ENCODE peak calls at places on chromosomes 13 and 19, in eight cellular contexts. One of them, this sample, is unnamed.

GRCh38 chr13:43057653-43058317 is 34.4 kb downstream of the DNAJC15 start:
- DNase-seq in fibroblast of the aortic adventitia: no peak
- DNase-seq in adrenal gland: no peak
- DNase-seq in cardiac fibroblast: peak
- DNase-seq in AG04449: no peak
- DNase-seq in MM.1S: no peak
- DNase-seq in AG04450: no peak
- DNase-seq in heart right ventricle: peak
- DNase-seq in this sample: no peak

GRCh38 chr13:99214691-99215090 is 14.0 kb downstream of the UBAC2 start:
- DNase-seq in heart right ventricle: no peak
- DNase-seq in MM.1S: no peak
- DNase-seq in cardiac fibroblast: no peak
- DNase-seq in fibroblast of the aortic adventitia: no peak
- DNase-seq in AG04449: no peak
- DNase-seq in AG04450: no peak
- DNase-seq in adrenal gland: no peak
- DNase-seq in this sample: no peak

GRCh38 chr13:95509521-95510315 is 42.8 kb upstream of the CLDN10 start:
- DNase-seq in heart right ventricle: no peak
- DNase-seq in fibroblast of the aortic adventitia: peak
- DNase-seq in adrenal gland: no peak
- DNase-seq in MM.1S: no peak
- DNase-seq in cardiac fibroblast: no peak
- DNase-seq in AG04450: no peak
- DNase-seq in AG04449: no peak
- DNase-seq in this sample: no peak

GRCh38 chr19:4272894-4273293 is 6.2 kb upstream of the SHD start:
- DNase-seq in fibroblast of the aortic adventitia: no peak
- DNase-seq in AG04449: no peak
- DNase-seq in cardiac fibroblast: no peak
- DNase-seq in heart right ventricle: no peak
- DNase-seq in adrenal gland: no peak
- DNase-seq in MM.1S: no peak
- DNase-seq in AG04450: no peak
- DNase-seq in this sample: no peak

GRCh38 chr19:32902448-32902847 is 32.9 kb upstream of the SLC7A9 start:
- DNase-seq in adrenal gland: no peak
- DNase-seq in cardiac fibroblast: no peak
- DNase-seq in AG04449: no peak
- DNase-seq in heart right ventricle: no peak
- DNase-seq in fibroblast of the aortic adventitia: no peak
- DNase-seq in MM.1S: no peak
- DNase-seq in AG04450: no peak
- DNase-seq in this sample: no peak

GRCh38 chr13:45325806-45326205 is 15.2 kb downstream of the TPT1 start:
- DNase-seq in adrenal gland: peak
- DNase-seq in fibroblast of the aortic adventitia: peak
- DNase-seq in AG04450: peak
- DNase-seq in MM.1S: no peak
- DNase-seq in heart right ventricle: peak
- DNase-seq in AG04449: no peak
- DNase-seq in cardiac fibroblast: peak
- DNase-seq in this sample: peak

GRCh38 chr13:72204291-72204690 is 337.3 kb upstream of the DACH1 start:
- DNase-seq in cardiac fibroblast: peak
- DNase-seq in fibroblast of the aortic adventitia: peak
- DNase-seq in AG04449: no peak
- DNase-seq in MM.1S: no peak
- DNase-seq in heart right ventricle: no peak
- DNase-seq in AG04450: no peak
- DNase-seq in adrenal gland: no peak
- DNase-seq in this sample: peak

GRCh38 chr19:7618366-7618765 is 11.0 kb downstream of the XAB2 start:
- DNase-seq in AG04449: no peak
- DNase-seq in adrenal gland: peak
- DNase-seq in MM.1S: no peak
- DNase-seq in cardiac fibroblast: no peak
- DNase-seq in heart right ventricle: no peak
- DNase-seq in AG04450: no peak
- DNase-seq in fibroblast of the aortic adventitia: peak
- DNase-seq in this sample: peak

GRCh38 chr13:43905435-43906031 is 25.8 kb downstream of the LACC1 start:
- DNase-seq in AG04450: peak
- DNase-seq in adrenal gland: no peak
- DNase-seq in AG04449: no peak
- DNase-seq in cardiac fibroblast: peak
- DNase-seq in heart right ventricle: peak
- DNase-seq in MM.1S: peak
- DNase-seq in fibroblast of the aortic adventitia: peak
- DNase-seq in this sample: peak

GRCh38 chr19:29581398-29581797 is 24.7 kb upstream of the POP4 start:
- DNase-seq in AG04450: no peak
- DNase-seq in cardiac fibroblast: no peak
- DNase-seq in fibroblast of the aortic adventitia: no peak
- DNase-seq in AG04449: no peak
- DNase-seq in MM.1S: no peak
- DNase-seq in adrenal gland: no peak
- DNase-seq in heart right ventricle: no peak
- DNase-seq in this sample: no peak

GRCh38 chr13:110713981-110714797 is 689 bp downstream of the ING1 start:
- DNase-seq in heart right ventricle: peak
- DNase-seq in adrenal gland: peak
- DNase-seq in AG04450: no peak
- DNase-seq in fibroblast of the aortic adventitia: peak
- DNase-seq in AG04449: no peak
- DNase-seq in MM.1S: peak
- DNase-seq in cardiac fibroblast: peak
- DNase-seq in this sample: peak

GRCh38 chr13:28585557-28585956 is 73.4 kb upstream of the POMP start:
- DNase-seq in AG04449: no peak
- DNase-seq in adrenal gland: no peak
- DNase-seq in MM.1S: no peak
- DNase-seq in AG04450: no peak
- DNase-seq in cardiac fibroblast: no peak
- DNase-seq in fibroblast of the aortic adventitia: no peak
- DNase-seq in heart right ventricle: no peak
- DNase-seq in this sample: peak

GRCh38 chr13:106376411-106377112 is 158.9 kb downstream of the EFNB2 start:
- DNase-seq in AG04449: peak
- DNase-seq in fibroblast of the aortic adventitia: peak
- DNase-seq in AG04450: peak
- DNase-seq in MM.1S: no peak
- DNase-seq in adrenal gland: no peak
- DNase-seq in heart right ventricle: no peak
- DNase-seq in cardiac fibroblast: peak
- DNase-seq in this sample: peak

DNA sequence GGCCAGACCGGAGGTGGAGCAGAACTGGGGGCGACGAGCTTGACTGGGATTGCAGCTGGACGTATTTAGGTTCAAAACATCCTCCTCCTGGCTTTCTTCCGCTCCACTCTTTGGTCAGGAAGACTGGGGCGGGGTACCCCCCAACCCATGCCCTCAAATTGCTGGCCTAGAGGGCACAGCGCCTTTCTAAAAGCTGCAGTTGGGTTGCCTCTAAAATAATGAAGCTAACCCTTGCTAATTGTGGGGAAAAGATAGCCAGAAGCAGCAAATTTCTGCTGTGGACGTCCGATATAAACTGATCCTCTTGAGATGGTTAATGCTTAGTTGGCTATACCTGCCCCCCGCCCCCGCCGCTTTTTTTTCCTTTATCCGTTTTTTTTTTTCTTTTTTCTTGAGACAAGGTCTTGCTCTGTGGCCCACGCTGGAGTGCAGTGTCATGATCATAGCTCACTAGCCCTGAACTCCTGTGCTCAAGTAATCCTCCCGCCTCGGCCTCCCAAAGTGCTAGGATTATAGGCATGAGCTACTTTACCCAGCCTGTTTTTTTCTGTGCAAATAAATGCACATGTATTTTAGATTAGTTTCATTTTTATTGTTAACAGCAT is 759 bp upstream of the CHERP start:
- DNase-seq in AG04449: no peak
- DNase-seq in MM.1S: peak
- DNase-seq in cardiac fibroblast: no peak
- DNase-seq in AG04450: no peak
- DNase-seq in heart right ventricle: no peak
- DNase-seq in fibroblast of the aortic adventitia: peak
- DNase-seq in adrenal gland: no peak
- DNase-seq in this sample: no peak
- H3K4me3 ChIP-seq in AG04449: peak
- H3K4me3 ChIP-seq in MM.1S: peak
- H3K4me3 ChIP-seq in cardiac fibroblast: peak
- H3K4me3 ChIP-seq in AG04450: peak
- H3K4me3 ChIP-seq in heart right ventricle: peak
- H3K4me3 ChIP-seq in fibroblast of the aortic adventitia: peak
- H3K4me3 ChIP-seq in adrenal gland: peak
- H3K4me3 ChIP-seq in this sample: peak

GRCh38 chr13:114111577-114111976 is 20.8 kb downstream of the RASA3 start:
- DNase-seq in heart right ventricle: no peak
- DNase-seq in AG04450: peak
- DNase-seq in adrenal gland: peak
- DNase-seq in cardiac fibroblast: peak
- DNase-seq in fibroblast of the aortic adventitia: no peak
- DNase-seq in MM.1S: no peak
- DNase-seq in AG04449: no peak
- DNase-seq in this sample: peak
- H3K4me3 ChIP-seq in heart right ventricle: no peak
- H3K4me3 ChIP-seq in AG04450: no peak
- H3K4me3 ChIP-seq in adrenal gland: no peak
- H3K4me3 ChIP-seq in cardiac fibroblast: no peak
- H3K4me3 ChIP-seq in fibroblast of the aortic adventitia: no peak
- H3K4me3 ChIP-seq in MM.1S: no peak
- H3K4me3 ChIP-seq in AG04449: no peak
- H3K4me3 ChIP-seq in this sample: no peak

GRCh38 chr19:1747285-1748114 is 5.8 kb upstream of the ONECUT3 start:
- DNase-seq in cardiac fibroblast: peak
- DNase-seq in MM.1S: no peak
- DNase-seq in AG04450: no peak
- DNase-seq in adrenal gland: no peak
- DNase-seq in heart right ventricle: no peak
- DNase-seq in fibroblast of the aortic adventitia: peak
- DNase-seq in AG04449: peak
- DNase-seq in this sample: no peak

GRCh38 chr19:1746401-1747284 is 6.7 kb upstream of the ONECUT3 start:
- DNase-seq in MM.1S: no peak
- DNase-seq in adrenal gland: no peak
- DNase-seq in fibroblast of the aortic adventitia: peak
- DNase-seq in AG04449: no peak
- DNase-seq in cardiac fibroblast: peak
- DNase-seq in heart right ventricle: no peak
- DNase-seq in AG04450: no peak
- DNase-seq in this sample: no peak

GRCh38 chr19:1749373-1750342 is 3.6 kb upstream of the ONECUT3 start:
- DNase-seq in AG04449: no peak
- DNase-seq in adrenal gland: no peak
- DNase-seq in cardiac fibroblast: no peak
- DNase-seq in MM.1S: no peak
- DNase-seq in fibroblast of the aortic adventitia: no peak
- DNase-seq in heart right ventricle: no peak
- DNase-seq in AG04450: no peak
- DNase-seq in this sample: no peak

GRCh38 chr19:1748703-1749341 is 4.5 kb upstream of the ONECUT3 start:
- DNase-seq in adrenal gland: no peak
- DNase-seq in MM.1S: no peak
- DNase-seq in heart right ventricle: no peak
- DNase-seq in fibroblast of the aortic adventitia: no peak
- DNase-seq in AG04450: no peak
- DNase-seq in cardiac fibroblast: no peak
- DNase-seq in AG04449: no peak
- DNase-seq in this sample: no peak

GRCh38 chr19:1748115-1748702 is 5.1 kb upstream of the ONECUT3 start:
- DNase-seq in cardiac fibroblast: no peak
- DNase-seq in heart right ventricle: no peak
- DNase-seq in adrenal gland: no peak
- DNase-seq in MM.1S: no peak
- DNase-seq in AG04450: no peak
- DNase-seq in AG04449: no peak
- DNase-seq in fibroblast of the aortic adventitia: no peak
- DNase-seq in this sample: no peak
- H3K4me3 ChIP-seq in cardiac fibroblast: peak
- H3K4me3 ChIP-seq in heart right ventricle: no peak
- H3K4me3 ChIP-seq in adrenal gland: no peak
- H3K4me3 ChIP-seq in MM.1S: no peak
- H3K4me3 ChIP-seq in AG04450: no peak
- H3K4me3 ChIP-seq in AG04449: no peak
- H3K4me3 ChIP-seq in fibroblast of the aortic adventitia: no peak
- H3K4me3 ChIP-seq in this sample: no peak

GRCh38 chr13:73210218-73210883 is 151.5 kb downstream of the KLF5 start:
- DNase-seq in AG04450: no peak
- DNase-seq in cardiac fibroblast: no peak
- DNase-seq in adrenal gland: no peak
- DNase-seq in fibroblast of the aortic adventitia: no peak
- DNase-seq in AG04449: no peak
- DNase-seq in heart right ventricle: no peak
- DNase-seq in MM.1S: no peak
- DNase-seq in this sample: no peak
- H3K4me3 ChIP-seq in AG04450: no peak
- H3K4me3 ChIP-seq in cardiac fibroblast: no peak
- H3K4me3 ChIP-seq in adrenal gland: no peak
- H3K4me3 ChIP-seq in fibroblast of the aortic adventitia: no peak
- H3K4me3 ChIP-seq in AG04449: no peak
- H3K4me3 ChIP-seq in heart right ventricle: no peak
- H3K4me3 ChIP-seq in MM.1S: no peak
- H3K4me3 ChIP-seq in this sample: no peak

DNA sequence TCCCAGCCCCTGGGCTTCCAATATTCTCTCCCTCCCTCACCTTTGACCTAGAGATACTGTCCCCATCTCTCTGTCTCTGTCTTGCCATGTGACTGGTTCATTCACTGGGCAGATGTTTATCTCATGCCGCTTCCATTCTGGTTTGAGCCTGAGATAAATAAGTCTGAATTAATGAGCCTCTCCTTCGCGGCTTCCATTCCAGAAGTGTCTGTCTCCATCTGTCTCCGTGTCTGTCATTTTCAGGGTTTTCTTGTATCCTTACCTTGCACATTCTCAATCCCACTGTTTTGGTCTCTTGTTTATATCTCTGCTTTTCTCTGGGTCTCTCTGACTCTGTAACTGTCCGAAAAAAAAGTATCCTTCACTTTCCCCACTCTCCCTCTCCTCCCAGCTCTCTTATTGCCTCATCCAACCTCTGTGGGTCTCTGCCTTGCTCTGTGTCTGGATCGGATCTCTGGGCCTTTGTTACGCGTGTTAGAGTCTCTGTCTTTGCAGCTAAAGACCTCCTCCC is 4.3 kb downstream of the SPHK2 start:
- DNase-seq in fibroblast of the aortic adventitia: no peak
- DNase-seq in adrenal gland: no peak
- DNase-seq in AG04449: no peak
- DNase-seq in heart right ventricle: no peak
- DNase-seq in cardiac fibroblast: no peak
- DNase-seq in AG04450: no peak
- DNase-seq in MM.1S: no peak
- DNase-seq in this sample: peak
- H3K4me3 ChIP-seq in fibroblast of the aortic adventitia: peak
- H3K4me3 ChIP-seq in adrenal gland: no peak
- H3K4me3 ChIP-seq in AG04449: peak
- H3K4me3 ChIP-seq in heart right ventricle: peak
- H3K4me3 ChIP-seq in cardiac fibroblast: peak
- H3K4me3 ChIP-seq in AG04450: peak
- H3K4me3 ChIP-seq in MM.1S: peak
- H3K4me3 ChIP-seq in this sample: peak